ENCODE peak calls at places on chromosomes 4 and X, in six cellular contexts. One of them, this sample, is unnamed.

GRCh38 chr4:4847011-4847410 is 12.5 kb upstream of the MSX1 start:
- DNase-seq in neural progenitor cell: no peak
- DNase-seq in stimulated activated CD8-positive, alpha-beta memory T cell treated with anti-CD3 and anti-CD28 coated beads, Interleukin-7, amount 100 ng/mL, for 24 hours: no peak
- DNase-seq in HFF-Myc: no peak
- DNase-seq in T-cell: no peak
- DNase-seq in AG09319: no peak
- DNase-seq in this sample: no peak

GRCh38 chr4:112766422-112766821 is 129.5 kb downstream of the LARP7 start:
- DNase-seq in neural progenitor cell: peak; percentile 70
- DNase-seq in stimulated activated CD8-positive, alpha-beta memory T cell treated with anti-CD3 and anti-CD28 coated beads, Interleukin-7, amount 100 ng/mL, for 24 hours: no peak
- DNase-seq in HFF-Myc: no peak
- DNase-seq in T-cell: no peak
- DNase-seq in AG09319: peak; percentile 4
- DNase-seq in this sample: no peak

GRCh38 chrX:34768290-34768689 is 111.2 kb upstream of the TMEM47 start:
- DNase-seq in neural progenitor cell: peak; percentile 73
- DNase-seq in stimulated activated CD8-positive, alpha-beta memory T cell treated with anti-CD3 and anti-CD28 coated beads, Interleukin-7, amount 100 ng/mL, for 24 hours: no peak
- DNase-seq in HFF-Myc: no peak
- DNase-seq in T-cell: no peak
- DNase-seq in AG09319: no peak
- DNase-seq in this sample: no peak

GRCh38 chr4:67396008-67396407 is 149.3 kb downstream of the CENPC start:
- DNase-seq in neural progenitor cell: no peak
- DNase-seq in stimulated activated CD8-positive, alpha-beta memory T cell treated with anti-CD3 and anti-CD28 coated beads, Interleukin-7, amount 100 ng/mL, for 24 hours: no peak
- DNase-seq in HFF-Myc: no peak
- DNase-seq in T-cell: no peak
- DNase-seq in AG09319: no peak
- DNase-seq in this sample: no peak

GRCh38 chr4:105306158-105306781 is 159.6 kb downstream of the TET2 start:
- DNase-seq in neural progenitor cell: no peak
- DNase-seq in stimulated activated CD8-positive, alpha-beta memory T cell treated with anti-CD3 and anti-CD28 coated beads, Interleukin-7, amount 100 ng/mL, for 24 hours: peak; percentile 27
- DNase-seq in HFF-Myc: no peak
- DNase-seq in T-cell: no peak
- DNase-seq in AG09319: no peak
- DNase-seq in this sample: no peak

GRCh38 chr4:80035336-80035735 is 37.7 kb downstream of the ANTXR2 start:
- DNase-seq in neural progenitor cell: no peak
- DNase-seq in stimulated activated CD8-positive, alpha-beta memory T cell treated with anti-CD3 and anti-CD28 coated beads, Interleukin-7, amount 100 ng/mL, for 24 hours: no peak
- DNase-seq in HFF-Myc: no peak
- DNase-seq in T-cell: no peak
- DNase-seq in AG09319: no peak
- DNase-seq in this sample: no peak

GRCh38 chrX:47214435-47215077 is 3.9 kb upstream of the CDK16 start:
- DNase-seq in neural progenitor cell: no peak
- DNase-seq in stimulated activated CD8-positive, alpha-beta memory T cell treated with anti-CD3 and anti-CD28 coated beads, Interleukin-7, amount 100 ng/mL, for 24 hours: no peak
- DNase-seq in HFF-Myc: no peak
- DNase-seq in T-cell: no peak
- DNase-seq in AG09319: no peak
- DNase-seq in this sample: no peak

GRCh38 chr4:77845400-77845799 is 17.2 kb upstream of the MRPL1 start:
- DNase-seq in neural progenitor cell: no peak
- DNase-seq in stimulated activated CD8-positive, alpha-beta memory T cell treated with anti-CD3 and anti-CD28 coated beads, Interleukin-7, amount 100 ng/mL, for 24 hours: no peak
- DNase-seq in HFF-Myc: no peak
- DNase-seq in T-cell: no peak
- DNase-seq in AG09319: no peak
- DNase-seq in this sample: no peak

GRCh38 chrX:13396887-13397286 is 77.0 kb upstream of the ATXN3L start:
- DNase-seq in neural progenitor cell: no peak
- DNase-seq in stimulated activated CD8-positive, alpha-beta memory T cell treated with anti-CD3 and anti-CD28 coated beads, Interleukin-7, amount 100 ng/mL, for 24 hours: no peak
- DNase-seq in HFF-Myc: no peak
- DNase-seq in T-cell: no peak
- DNase-seq in AG09319: no peak
- DNase-seq in this sample: no peak

This sample was measured in esophagus squamous epithelium.